ENCODE peak calls at places on chromosomes 3 and 15, in four cellular contexts. I, P, O and T are unnamed samples.

GRCh38 chr3:187852842-187853727 is 107.8 kb upstream of the BCL6 start:
- DNase-seq in P (no peak), I (no peak), O (no peak), T (no peak)

GRCh38 chr3:144272715-144273114 is 301.1 kb downstream of the DIPK2A start:
- DNase-seq in P (no peak), O (no peak), I (no peak), T (no peak)

GRCh38 chr15:76460871-76461270 is 124.3 kb downstream of the ISL2 start:
- DNase-seq in P (no peak), I (no peak), O (no peak), T (no peak)

GRCh38 chr3:49906004-49906860 is 2.6 kb upstream of the MST1R start:
- DNase-seq in O (peak), I (no peak), P (peak), T (peak)

GRCh38 chr3:52705688-52706686 is at the start of the genes GLT8D1 and SPCS1:
- DNase-seq in P (peak), O (peak), I (peak), T (peak)

GRCh38 chr15:47338771-47339170 is 378.5 kb upstream of the SEMA6D start:
- DNase-seq in O (no peak), P (no peak), I (no peak), T (no peak)

GRCh38 chr3:172224560-172225214 is 185.3 kb downstream of the FNDC3B start:
- DNase-seq in O (no peak), P (no peak), I (no peak), T (no peak)

GRCh38 chr3:135106445-135106844 is 311.4 kb downstream of the EPHB1 start:
- DNase-seq in O (no peak), I (peak), P (no peak), T (no peak)

GRCh38 chr3:26623409-26624208 is 1.0 kb downstream of the LRRC3B start:
- DNase-seq in P (no peak), I (no peak), O (no peak), T (no peak)

GRCh38 chr3:59540696-59541095 is 490.9 kb upstream of the CFAP20DC start:
- DNase-seq in I (no peak), P (no peak), O (no peak), T (no peak)

GRCh38 chr3:69452295-69452694 is 66.4 kb upstream of the FRMD4B start:
- DNase-seq in P (no peak), I (no peak), O (no peak), T (no peak)

GRCh38 chr15:80888846-80889245 is 100.8 kb downstream of the MESD start:
- DNase-seq in I (no peak), P (no peak), O (no peak), T (no peak)

GRCh38 chr3:35965908-35966307 is 326.6 kb downstream of the ARPP21 start:
- DNase-seq in O (no peak), I (no peak), P (no peak), T (no peak)

GRCh38 chr3:123021986-123022510 is 5.5 kb downstream of the SEMA5B start:
- DNase-seq in I (no peak), O (no peak), P (no peak), T (no peak)

GRCh38 chr3:121592856-121593702 is at the start of gene FBXO40:
- DNase-seq in I (peak), O (no peak), P (no peak), T (no peak)

GRCh38 chr15:80584561-80584964 is 110.5 kb upstream of the ABHD17C start:
- DNase-seq in O (no peak), P (no peak), I (no peak), T (no peak)

GRCh38 chr15:63323798-63324651 is 46.6 kb downstream of the APH1B start:
- DNase-seq in P (no peak), I (no peak), O (no peak), T (no peak)

GRCh38 chr3:30770387-30770786 is 124.1 kb downstream of the GADL1 start:
- DNase-seq in P (no peak), I (peak), O (peak), T (peak)

GRCh38 chr3:13626396-13626795 is 77.5 kb downstream of the FBLN2 start:
- DNase-seq in O (no peak), I (no peak), P (no peak), T (no peak)

GRCh38 chr3:154121236-154122095 is at the start of gene ARHGEF26:
- DNase-seq in I (peak), O (peak), P (peak), T (peak)

GRCh38 chr15:82143390-82144047 is 97.7 kb upstream of the MEX3B start:
- DNase-seq in P (no peak), I (no peak), O (no peak), T (no peak)

GRCh38 chr3:105513042-105513441 is 146.3 kb downstream of the ALCAM start:
- DNase-seq in O (no peak), I (no peak), P (no peak), T (no peak)

GRCh38 chr3:55826097-55826496 is 339.0 kb upstream of the WNT5A start:
- DNase-seq in O (no peak), P (no peak), I (no peak), T (no peak)

GRCh38 chr3:11600501-11601282 is 43.0 kb downstream of the VGLL4 start:
- DNase-seq in I (peak), O (peak), P (peak), T (peak)
- H3K4me3 ChIP-seq in I (no peak), O (no peak), P (no peak), T (no peak)

DNA sequence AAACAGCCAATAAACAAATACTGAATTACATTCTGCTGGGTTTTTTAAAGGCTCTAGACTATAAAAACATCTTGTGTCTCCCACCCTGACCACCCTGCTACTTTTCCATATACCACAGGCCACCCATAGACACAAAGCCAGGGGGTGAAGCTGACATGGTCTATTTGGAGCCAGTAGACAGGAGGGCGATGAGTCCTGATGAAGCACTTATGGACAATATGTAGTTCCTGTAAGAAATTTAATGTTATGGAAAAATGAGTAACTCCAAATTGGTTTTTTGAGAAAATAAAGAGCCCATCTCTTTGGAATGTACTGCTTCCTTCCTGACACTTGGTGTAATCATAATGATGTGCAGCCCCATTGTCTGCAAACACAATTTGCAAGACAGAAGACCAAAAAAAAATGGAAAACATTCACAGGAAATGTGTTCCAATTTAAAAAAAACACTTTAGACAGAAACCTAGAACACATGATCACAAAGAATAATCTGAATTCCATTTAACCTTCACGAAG is 11.8 kb downstream of the SSR3 start:
- DNase-seq in P (no peak), O (no peak), I (no peak), T (no peak)
- H3K4me3 ChIP-seq in P (no peak), O (no peak), I (no peak), T (no peak)

DNA sequence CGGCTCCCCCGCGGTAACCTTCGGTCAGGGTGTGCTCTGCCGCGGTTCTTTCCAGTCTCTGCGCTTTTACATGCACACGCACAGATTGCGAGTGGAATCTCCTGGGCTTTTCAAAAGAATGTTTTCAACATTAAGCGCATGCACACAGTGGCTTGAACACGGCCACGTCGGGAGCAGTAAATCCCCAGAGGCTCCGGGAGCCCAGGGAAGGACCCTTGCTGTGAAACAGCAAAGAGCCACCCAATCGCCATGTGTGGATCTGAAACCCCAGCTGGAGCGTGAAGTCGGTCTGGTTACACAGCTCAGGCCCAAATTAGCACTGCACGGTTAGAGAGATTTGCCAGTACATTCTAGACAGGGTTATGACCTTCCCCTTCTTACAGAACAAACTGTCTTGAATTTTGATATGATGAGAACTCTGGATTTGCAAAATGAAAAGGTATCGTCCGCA is 869 bp upstream of the RGMA start:
- DNase-seq in P (no peak), I (no peak), O (peak), T (no peak)
- H3K4me3 ChIP-seq in P (peak), I (peak), O (peak), T (peak)

DNA sequence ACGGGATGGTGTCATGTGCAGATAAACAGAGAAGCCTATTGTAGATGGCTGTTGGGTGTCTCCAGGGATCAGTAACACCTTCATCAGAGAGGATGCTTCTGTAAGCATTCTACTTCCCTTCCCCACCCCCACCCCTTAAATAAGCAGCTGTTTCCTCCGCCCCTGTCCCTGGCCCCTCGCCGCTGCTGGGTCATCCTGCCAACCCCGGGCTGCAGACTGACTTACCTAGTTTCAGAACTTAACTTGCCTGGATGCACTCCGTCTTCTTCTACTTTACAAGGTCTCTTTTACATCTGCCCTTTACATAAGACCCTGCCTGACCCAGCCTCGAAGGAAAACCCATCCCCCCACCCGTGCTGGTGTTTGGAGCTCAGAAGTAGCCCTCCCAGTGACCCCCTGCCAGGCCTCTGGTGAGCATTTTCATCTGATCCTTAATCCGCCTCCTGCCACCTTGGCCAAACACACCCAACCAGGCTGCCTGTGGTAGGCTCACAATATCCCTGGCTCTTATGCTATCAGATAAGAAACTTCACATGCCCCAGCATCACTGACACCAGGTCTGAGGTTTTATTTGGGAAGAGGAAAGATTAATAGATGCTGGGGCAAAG is 103.0 kb upstream of the HES1 start:
- DNase-seq in P (no peak), I (no peak), O (no peak), T (no peak)
- H3K4me3 ChIP-seq in P (no peak), I (no peak), O (no peak), T (no peak)

GRCh38 chr3:46881819-46882376 is 4.4 kb downstream of the PTH1R start:
- DNase-seq in O (no peak), P (no peak), I (no peak), T (no peak)
- H3K4me3 ChIP-seq in O (peak), P (peak), I (peak), T (peak)

DNA sequence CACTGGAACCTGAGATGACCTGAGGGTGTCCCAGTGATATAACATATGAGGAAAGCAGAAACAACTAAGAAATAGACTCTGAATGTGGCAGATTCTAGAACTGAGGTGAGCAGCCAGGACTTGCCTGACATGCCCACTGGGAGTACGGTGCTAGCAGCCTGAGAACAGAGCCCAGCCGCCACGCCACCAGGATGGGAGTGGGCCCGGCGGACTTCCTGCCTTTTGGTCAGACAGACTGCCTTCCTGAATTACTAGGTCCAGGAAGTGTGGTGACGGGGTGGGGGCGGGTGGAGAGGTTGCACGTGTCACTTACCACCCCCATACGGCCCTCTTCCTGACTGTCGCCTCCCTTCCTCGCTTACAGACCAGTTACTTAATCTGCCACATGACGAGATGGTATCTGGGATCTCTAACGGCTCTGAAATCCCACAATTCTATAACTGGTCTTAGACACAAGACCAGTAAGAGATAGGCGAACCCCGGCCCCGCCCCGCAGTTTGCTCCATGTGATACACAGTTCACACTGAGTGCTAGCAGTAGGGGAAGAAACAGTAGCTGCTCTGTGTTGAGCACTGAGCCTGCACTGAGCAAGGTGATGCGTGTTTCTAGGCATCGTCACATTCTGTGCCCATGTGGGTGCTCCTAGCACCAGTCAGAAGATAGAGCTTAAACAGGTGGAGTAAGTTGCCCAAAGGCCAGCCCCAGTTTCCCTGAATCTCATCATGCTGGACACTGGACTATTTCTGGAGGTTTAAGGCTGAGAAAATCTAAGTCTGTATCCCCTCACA is 95.7 kb downstream of the CPN2 start:
- DNase-seq in P (peak), I (no peak), O (peak), T (peak)
- H3K4me3 ChIP-seq in P (no peak), I (no peak), O (no peak), T (no peak)

GRCh38 chr3:48848816-48849515 is 1.3 kb upstream of the PRKAR2A start:
- DNase-seq in P (peak), I (peak), O (no peak), T (no peak)
- H3K4me3 ChIP-seq in P (no peak), I (no peak), O (no peak), T (no peak)